ENCODE peak calls at places on chromosomes 2 and 18, in eight cellular contexts. A is ascending aorta; J is posterior vena cava; Z is SIG-M5; U is stimulated activated naive CD8-positive, alpha-beta T cell treated with anti-CD3 and anti-CD28 coated beads, Interleukin-15, Interleukin-2, amounts not matched to agents 100 U/mL and 50 U/mL, for 24 hours; E is activated CD8-positive, alpha-beta memory T cell treated with anti-CD3 and anti-CD28 coated beads for 48 hours; Q is EH; S is mucosa of gallbladder. O is an unnamed sample.

GRCh38 chr2:28588231-28588725 is 92.4 kb downstream of the PLB1 start:
- DNase-seq in U (peak; percentile 33), S (no peak), J (no peak), Z (no peak), E (no peak), Q (peak; percentile 26), A (no peak), O (no peak)

GRCh38 chr2:81481994-81482368 is 1177.4 kb upstream of the LRRTM1 start:
- DNase-seq in Z (no peak), S (no peak), U (no peak), E (no peak), Q (no peak), A (no peak), J (no peak), O (no peak)

GRCh38 chr2:127607399-127607908 is 38.5 kb upstream of the GPR17 start:
- DNase-seq in E (no peak), A (peak; percentile 31), U (no peak), Z (no peak), J (peak; percentile 35), S (no peak), Q (no peak), O (no peak)

GRCh38 chr18:77736817-77737216 is 487.2 kb downstream of the GALR1 start:
- DNase-seq in U (no peak), J (no peak), A (no peak), Q (no peak), S (no peak), E (no peak), Z (no peak), O (no peak)

GRCh38 chr2:159484537-159484936 is 131.8 kb downstream of the BAZ2B start:
- DNase-seq in A (no peak), Q (no peak), U (no peak), E (no peak), Z (no peak), J (no peak), S (no peak), O (no peak)

GRCh38 chr2:179340678-179341077 is 76.0 kb upstream of the SESTD1 start:
- DNase-seq in U (no peak), E (no peak), A (no peak), J (no peak), S (no peak), Z (no peak), Q (peak; percentile 18), O (no peak)

GRCh38 chr18:32378705-32379104 is 92.0 kb downstream of the GAREM1 start:
- DNase-seq in J (no peak), S (no peak), Q (no peak), E (no peak), U (no peak), A (no peak), Z (no peak), O (no peak)

GRCh38 chr18:57353940-57354461 is 1.6 kb downstream of the ST8SIA3 start:
- DNase-seq in E (no peak), Z (no peak), S (peak; percentile 50), J (peak; percentile 79), A (no peak), U (peak; percentile 49), Q (peak; percentile 42), O (peak; percentile 39)

GRCh38 chr18:10139783-10140410 is 226.1 kb downstream of the VAPA start:
- DNase-seq in Q (peak; percentile 91), Z (no peak), J (peak; percentile 68), E (no peak), A (no peak), U (no peak), S (no peak), O (no peak)

GRCh38 chr2:15749460-15750432 is 158.1 kb downstream of the DDX1 start:
- DNase-seq in S (no peak), J (no peak), Z (no peak), U (no peak), Q (no peak), E (no peak), A (no peak), O (no peak)

GRCh38 chr2:39625193-39625926 is 40.4 kb upstream of the TMEM178A start:
- DNase-seq in A (no peak), Q (peak; percentile 42), S (no peak), U (no peak), Z (peak; percentile 23), J (no peak), E (no peak), O (no peak)

GRCh38 chr2:207363761-207364160 is 166.0 kb upstream of the CREB1 start:
- DNase-seq in Q (no peak), S (no peak), Z (no peak), U (no peak), J (no peak), A (no peak), E (no peak), O (no peak)

GRCh38 chr2:54724560-54725342 is 1.3 kb downstream of the EML6 start:
- DNase-seq in S (no peak), J (no peak), Q (peak; percentile 19), E (no peak), A (peak; percentile 65), Z (no peak), U (peak; percentile 32), O (no peak)

GRCh38 chr2:70525032-70525431 is 28.6 kb downstream of the TGFA start:
- DNase-seq in A (no peak), J (no peak), Z (no peak), Q (peak; percentile 68), E (no peak), U (no peak), S (peak; percentile 88), O (no peak)

GRCh38 chr2:203886579-203887230 is 19.1 kb downstream of the CTLA4 start:
- DNase-seq in Q (no peak), U (no peak), A (no peak), Z (no peak), J (no peak), S (no peak), E (no peak), O (no peak)

GRCh38 chr2:8334866-8335325 is 347.0 kb upstream of the ID2 start:
- DNase-seq in E (no peak), A (no peak), J (no peak), Q (no peak), S (no peak), Z (no peak), U (no peak), O (no peak)

GRCh38 chr2:54755641-54756326 is 32.3 kb downstream of the EML6 start:
- DNase-seq in S (no peak), Q (no peak), Z (no peak), J (no peak), E (no peak), A (no peak), U (no peak), O (no peak)

GRCh38 chr2:170739048-170739447 is 23.9 kb downstream of the SP5 start:
- DNase-seq in Q (peak; percentile 93), U (no peak), E (no peak), A (no peak), Z (no peak), J (no peak), S (no peak), O (no peak)

GRCh38 chr2:64543006-64543697 is 19.0 kb downstream of the AFTPH start:
- DNase-seq in U (no peak), Q (peak; percentile 65), A (no peak), S (no peak), E (no peak), Z (no peak), J (no peak), O (no peak)

GRCh38 chr2:84214455-84214854 is 244.6 kb downstream of the SUCLG1 start:
- DNase-seq in U (no peak), A (no peak), S (no peak), Z (no peak), Q (no peak), J (no peak), E (no peak), O (no peak)

GRCh38 chr2:222916229-222917197 is 55.7 kb downstream of the ACSL3 start:
- DNase-seq in Z (no peak), U (no peak), S (no peak), A (no peak), E (no peak), J (no peak), Q (no peak), O (no peak)

GRCh38 chr2:96800762-96801463 is 15.2 kb upstream of the CNNM3 start:
- DNase-seq in U (peak; percentile 80), Q (peak; percentile 55), J (peak; percentile 89), A (peak; percentile 80), E (peak; percentile 41), Z (no peak), S (peak; percentile 68), O (peak; percentile 89)

GRCh38 chr2:26739514-26739913 is 24.6 kb upstream of the SLC35F6 start:
- DNase-seq in S (no peak), Q (no peak), Z (no peak), E (no peak), U (no peak), A (no peak), J (no peak), O (no peak)

GRCh38 chr2:168348076-168348475 is 100.7 kb upstream of the STK39 start:
- DNase-seq in Q (peak; percentile 42), S (no peak), Z (no peak), A (no peak), J (no peak), E (no peak), U (no peak), O (no peak)